ENCODE peak calls at places on chromosomes 4 and X, in five cellular contexts. One of them, this sample, is unnamed.

GRCh38 chrX:123986377-123986776 is 24.9 kb downstream of the STAG2 start:
- DNase-seq in thoracic aorta: no peak
- DNase-seq in esophagus squamous epithelium: no peak
- DNase-seq in SK-N-SH: no peak
- DNase-seq in transverse colon: no peak
- DNase-seq in this sample: no peak

GRCh38 chrX:2665387-2666304 is 25.4 kb upstream of the CD99 start:
- DNase-seq in esophagus squamous epithelium: no peak
- DNase-seq in thoracic aorta: no peak
- DNase-seq in SK-N-SH: no peak
- DNase-seq in transverse colon: no peak
- DNase-seq in this sample: peak; percentile 26

GRCh38 chr4:52588771-52589591 is 70.1 kb downstream of the USP46 start:
- DNase-seq in thoracic aorta: no peak
- DNase-seq in transverse colon: no peak
- DNase-seq in esophagus squamous epithelium: no peak
- DNase-seq in SK-N-SH: no peak
- DNase-seq in this sample: no peak

GRCh38 chr4:13703096-13703495 is 75.6 kb upstream of the BOD1L1 start:
- DNase-seq in SK-N-SH: no peak
- DNase-seq in thoracic aorta: no peak
- DNase-seq in transverse colon: no peak
- DNase-seq in esophagus squamous epithelium: no peak
- DNase-seq in this sample: no peak

GRCh38 chr4:182968917-182969650 is 51.9 kb upstream of the DCTD start:
- DNase-seq in esophagus squamous epithelium: no peak
- DNase-seq in SK-N-SH: no peak
- DNase-seq in thoracic aorta: no peak
- DNase-seq in transverse colon: no peak
- DNase-seq in this sample: no peak

GRCh38 chr4:17502764-17503163 is 9.1 kb downstream of the QDPR start:
- DNase-seq in esophagus squamous epithelium: no peak
- DNase-seq in thoracic aorta: no peak
- DNase-seq in transverse colon: no peak
- DNase-seq in SK-N-SH: no peak
- DNase-seq in this sample: no peak

GRCh38 chrX:103585421-103586313 is at the start of gene TCEAL4:
- DNase-seq in esophagus squamous epithelium: no peak
- DNase-seq in SK-N-SH: peak; percentile 71
- DNase-seq in thoracic aorta: no peak
- DNase-seq in transverse colon: peak; percentile 68
- DNase-seq in this sample: peak; percentile 46

GRCh38 chrX:39705299-39705698 is 392.5 kb downstream of the BCOR start:
- DNase-seq in esophagus squamous epithelium: no peak
- DNase-seq in thoracic aorta: peak; percentile 14
- DNase-seq in SK-N-SH: no peak
- DNase-seq in transverse colon: peak; percentile 58
- DNase-seq in this sample: no peak

GRCh38 chr4:154208424-154208823 is 283.2 kb downstream of the DCHS2 start:
- DNase-seq in transverse colon: no peak
- DNase-seq in esophagus squamous epithelium: no peak
- DNase-seq in SK-N-SH: no peak
- DNase-seq in thoracic aorta: no peak
- DNase-seq in this sample: no peak

GRCh38 chrX:40245411-40246140 is 147.8 kb upstream of the BCOR start:
- DNase-seq in SK-N-SH: no peak
- DNase-seq in transverse colon: no peak
- DNase-seq in thoracic aorta: no peak
- DNase-seq in esophagus squamous epithelium: no peak
- DNase-seq in this sample: no peak

GRCh38 chr4:185112104-185112503 is 31.0 kb upstream of the SLC25A4 start:
- DNase-seq in esophagus squamous epithelium: no peak
- DNase-seq in transverse colon: no peak
- DNase-seq in SK-N-SH: no peak
- DNase-seq in thoracic aorta: peak; percentile 45
- DNase-seq in this sample: no peak

GRCh38 chr4:102640669-102641068 is 120.1 kb downstream of the MANBA start:
- DNase-seq in esophagus squamous epithelium: no peak
- DNase-seq in SK-N-SH: no peak
- DNase-seq in thoracic aorta: no peak
- DNase-seq in transverse colon: no peak
- DNase-seq in this sample: no peak

GRCh38 chr4:43242611-43243010 is 350.1 kb downstream of the GRXCR1 start:
- DNase-seq in transverse colon: no peak
- DNase-seq in thoracic aorta: no peak
- DNase-seq in SK-N-SH: no peak
- DNase-seq in esophagus squamous epithelium: no peak
- DNase-seq in this sample: no peak

GRCh38 chr4:184355111-184355604 is 119.2 kb downstream of the IRF2 start:
- DNase-seq in transverse colon: no peak
- DNase-seq in thoracic aorta: peak; percentile 21
- DNase-seq in esophagus squamous epithelium: peak; percentile 3
- DNase-seq in SK-N-SH: peak; percentile 48
- DNase-seq in this sample: no peak

GRCh38 chr4:104967034-104967401 is 179.7 kb upstream of the TET2 start:
- DNase-seq in SK-N-SH: no peak
- DNase-seq in esophagus squamous epithelium: no peak
- DNase-seq in thoracic aorta: no peak
- DNase-seq in transverse colon: peak; percentile 50
- DNase-seq in this sample: no peak

GRCh38 chrX:132467029-132467428 is 21.8 kb downstream of the MBNL3 start:
- DNase-seq in SK-N-SH: no peak
- DNase-seq in esophagus squamous epithelium: no peak
- DNase-seq in thoracic aorta: no peak
- DNase-seq in transverse colon: no peak
- DNase-seq in this sample: no peak

GRCh38 chr4:163048447-163048846 is 118.2 kb downstream of the NAF1 start:
- DNase-seq in SK-N-SH: peak; percentile 24
- DNase-seq in transverse colon: peak; percentile 13
- DNase-seq in thoracic aorta: no peak
- DNase-seq in esophagus squamous epithelium: no peak
- DNase-seq in this sample: no peak

GRCh38 chr4:145098675-145099037 is 545 bp downstream of the ABCE1 start:
- DNase-seq in thoracic aorta: no peak
- DNase-seq in esophagus squamous epithelium: no peak
- DNase-seq in SK-N-SH: peak; percentile 41
- DNase-seq in transverse colon: peak; percentile 16
- DNase-seq in this sample: no peak

GRCh38 chrX:120015145-120016067 is 62.1 kb downstream of the RHOXF2B start:
- DNase-seq in transverse colon: no peak
- DNase-seq in thoracic aorta: no peak
- DNase-seq in esophagus squamous epithelium: no peak
- DNase-seq in SK-N-SH: no peak
- DNase-seq in this sample: peak; percentile 42

GRCh38 chr4:24321637-24322036 is 262.7 kb downstream of the DHX15 start:
- DNase-seq in SK-N-SH: no peak
- DNase-seq in thoracic aorta: no peak
- DNase-seq in esophagus squamous epithelium: no peak
- DNase-seq in transverse colon: no peak
- DNase-seq in this sample: no peak

GRCh38 chrX:1336331-1337143 is at the start of gene IL3RA:
- DNase-seq in SK-N-SH: no peak
- DNase-seq in thoracic aorta: peak; percentile 15
- DNase-seq in transverse colon: peak; percentile 57
- DNase-seq in esophagus squamous epithelium: no peak
- DNase-seq in this sample: no peak

GRCh38 chr4:183348136-183348535 is 25.9 kb upstream of the CLDN24 start:
- DNase-seq in thoracic aorta: no peak
- DNase-seq in transverse colon: no peak
- DNase-seq in esophagus squamous epithelium: no peak
- DNase-seq in SK-N-SH: no peak
- DNase-seq in this sample: no peak

GRCh38 chrX:42108140-42108503 is 184.8 kb upstream of the CASK start:
- DNase-seq in SK-N-SH: no peak
- DNase-seq in thoracic aorta: no peak
- DNase-seq in transverse colon: no peak
- DNase-seq in esophagus squamous epithelium: no peak
- DNase-seq in this sample: no peak

GRCh38 chr4:30757357-30757756 is 37.2 kb downstream of the PCDH7 start:
- DNase-seq in SK-N-SH: no peak
- DNase-seq in thoracic aorta: no peak
- DNase-seq in esophagus squamous epithelium: no peak
- DNase-seq in transverse colon: no peak
- DNase-seq in this sample: peak; percentile 73

GRCh38 chr4:39157520-39157919 is 24.8 kb upstream of the WDR19 start:
- DNase-seq in transverse colon: no peak
- DNase-seq in SK-N-SH: no peak
- DNase-seq in thoracic aorta: no peak
- DNase-seq in esophagus squamous epithelium: no peak
- DNase-seq in this sample: no peak

GRCh38 chrX:133523094-133523493 is 107.8 kb upstream of the GPC4 start:
- DNase-seq in esophagus squamous epithelium: no peak
- DNase-seq in transverse colon: no peak
- DNase-seq in SK-N-SH: no peak
- DNase-seq in thoracic aorta: no peak
- DNase-seq in this sample: no peak

GRCh38 chrX:40267334-40268118 is 169.8 kb upstream of the BCOR start:
- DNase-seq in SK-N-SH: no peak
- DNase-seq in transverse colon: no peak
- DNase-seq in thoracic aorta: no peak
- DNase-seq in esophagus squamous epithelium: no peak
- DNase-seq in this sample: no peak

DNA sequence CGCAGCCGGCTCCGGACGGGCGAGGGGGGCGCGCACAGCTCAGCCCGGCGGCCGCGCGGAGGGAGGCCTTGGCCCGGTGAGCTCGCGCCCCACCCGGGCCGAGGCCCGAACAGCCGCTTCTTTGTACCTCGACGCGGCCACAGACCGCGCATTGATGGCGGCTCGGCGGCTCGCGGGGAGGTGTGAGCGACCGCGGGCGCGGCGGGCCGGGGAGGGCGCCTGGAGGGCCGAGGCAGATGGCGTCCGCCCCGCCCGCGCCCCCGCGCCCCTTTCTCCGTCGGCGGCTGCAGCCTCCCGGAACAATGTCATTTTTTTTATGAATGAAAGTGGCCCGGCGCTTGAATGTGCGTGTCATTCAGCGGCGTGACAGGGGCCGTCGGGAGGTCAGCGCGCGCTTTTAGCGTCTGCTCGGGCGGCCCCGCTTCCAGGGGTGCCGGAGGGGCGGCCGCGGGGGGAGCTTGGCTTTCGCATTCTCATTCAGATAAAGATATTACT is 1.8 kb downstream of the FGFR3 start:
- DNase-seq in transverse colon: no peak
- DNase-seq in esophagus squamous epithelium: no peak
- DNase-seq in SK-N-SH: peak; percentile 68
- DNase-seq in thoracic aorta: no peak
- DNase-seq in this sample: no peak
- H3K27me3 ChIP-seq in transverse colon: peaks cover 51% of the 10 kb centered on the region
- H3K27me3 ChIP-seq in esophagus squamous epithelium: peaks cover 60% of the 10 kb centered on the region
- H3K27me3 ChIP-seq in SK-N-SH: peaks cover 12% of the 10 kb centered on the region
- H3K27me3 ChIP-seq in thoracic aorta: no peaks in the 10 kb centered on the region
- H3K27me3 ChIP-seq in this sample: no peaks in the 10 kb centered on the region

GRCh38 chr4:77306496-77306895 is 149.5 kb downstream of the CCNG2 start:
- DNase-seq in thoracic aorta: no peak
- DNase-seq in transverse colon: no peak
- DNase-seq in esophagus squamous epithelium: no peak
- DNase-seq in SK-N-SH: no peak
- DNase-seq in this sample: no peak
- H3K27me3 ChIP-seq in thoracic aorta: no peaks in the 10 kb centered on the region
- H3K27me3 ChIP-seq in transverse colon: no peaks in the 10 kb centered on the region
- H3K27me3 ChIP-seq in esophagus squamous epithelium: no peaks in the 10 kb centered on the region
- H3K27me3 ChIP-seq in SK-N-SH: peaks cover 7% of the 10 kb centered on the region
- H3K27me3 ChIP-seq in this sample: no peaks in the 10 kb centered on the region

DNA sequence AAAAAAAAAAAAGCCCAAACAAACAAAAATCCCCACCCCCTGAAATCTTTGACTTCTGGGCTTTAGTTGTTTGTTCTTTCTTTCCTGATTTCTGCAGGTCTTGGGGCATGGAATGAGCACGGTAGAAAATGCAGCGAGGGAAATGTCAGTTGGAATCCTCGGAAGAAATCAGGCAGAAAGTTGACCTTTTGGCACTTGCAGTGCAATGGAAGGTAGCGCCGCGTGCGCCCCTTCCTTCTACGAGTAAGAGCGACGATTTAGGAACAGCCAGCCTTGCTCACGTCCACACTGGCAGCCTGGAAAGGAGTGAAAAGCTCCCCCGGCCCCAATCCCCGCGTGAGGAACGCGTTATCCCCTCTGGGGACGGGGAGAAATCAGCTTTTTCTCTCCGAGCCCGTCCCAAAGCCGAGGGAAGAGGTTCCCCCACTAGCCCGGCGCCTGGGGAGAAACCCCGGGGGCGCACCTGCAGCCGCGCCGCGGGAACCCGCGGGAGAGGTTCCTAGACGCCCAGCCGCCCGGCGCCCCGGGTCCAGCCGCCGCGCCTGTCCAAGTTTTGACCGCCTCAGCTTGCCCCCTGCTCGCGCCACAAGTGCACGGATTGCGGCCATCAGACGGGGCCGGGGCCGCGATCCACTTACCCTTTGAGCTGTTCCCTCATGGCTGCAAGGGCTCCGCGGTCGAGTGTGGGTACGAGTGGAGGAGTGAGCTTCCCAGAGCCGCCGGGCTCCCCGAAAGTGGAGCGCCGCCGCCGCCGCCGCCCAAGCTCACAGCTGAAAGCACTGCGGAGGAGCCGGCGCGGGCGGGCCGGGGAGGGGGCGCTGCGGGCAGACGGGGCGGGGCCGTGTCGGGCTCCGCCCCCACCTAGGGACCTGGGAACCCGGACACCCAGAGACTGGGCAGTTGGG is 194.6 kb upstream of the FTHL17 start:
- DNase-seq in thoracic aorta: no peak
- DNase-seq in esophagus squamous epithelium: no peak
- DNase-seq in SK-N-SH: peak; percentile 79
- DNase-seq in transverse colon: peak; percentile 59
- DNase-seq in this sample: peak; percentile 47
- H3K27me3 ChIP-seq in thoracic aorta: no peaks in the 10 kb centered on the region
- H3K27me3 ChIP-seq in esophagus squamous epithelium: no peaks in the 10 kb centered on the region
- H3K27me3 ChIP-seq in SK-N-SH: no peaks in the 10 kb centered on the region
- H3K27me3 ChIP-seq in transverse colon: no peaks in the 10 kb centered on the region
- H3K27me3 ChIP-seq in this sample: no peaks in the 10 kb centered on the region

GRCh38 chr4:8019396-8020365 is 80.0 kb upstream of the AFAP1 start:
- DNase-seq in thoracic aorta: no peak
- DNase-seq in esophagus squamous epithelium: peak; percentile 10
- DNase-seq in SK-N-SH: peak; percentile 64
- DNase-seq in transverse colon: peak; percentile 80
- DNase-seq in this sample: no peak

GRCh38 chr4:8024073-8024786 is 84.6 kb upstream of the AFAP1 start:
- DNase-seq in esophagus squamous epithelium: no peak
- DNase-seq in transverse colon: no peak
- DNase-seq in SK-N-SH: no peak
- DNase-seq in thoracic aorta: no peak
- DNase-seq in this sample: no peak

GRCh38 chr4:8023696-8024033 is 84.0 kb upstream of the AFAP1 start:
- DNase-seq in SK-N-SH: no peak
- DNase-seq in transverse colon: no peak
- DNase-seq in thoracic aorta: no peak
- DNase-seq in esophagus squamous epithelium: no peak
- DNase-seq in this sample: no peak

GRCh38 chr4:8022767-8023695 is 83.4 kb upstream of the AFAP1 start:
- DNase-seq in SK-N-SH: no peak
- DNase-seq in transverse colon: no peak
- DNase-seq in esophagus squamous epithelium: no peak
- DNase-seq in thoracic aorta: no peak
- DNase-seq in this sample: no peak

DNA sequence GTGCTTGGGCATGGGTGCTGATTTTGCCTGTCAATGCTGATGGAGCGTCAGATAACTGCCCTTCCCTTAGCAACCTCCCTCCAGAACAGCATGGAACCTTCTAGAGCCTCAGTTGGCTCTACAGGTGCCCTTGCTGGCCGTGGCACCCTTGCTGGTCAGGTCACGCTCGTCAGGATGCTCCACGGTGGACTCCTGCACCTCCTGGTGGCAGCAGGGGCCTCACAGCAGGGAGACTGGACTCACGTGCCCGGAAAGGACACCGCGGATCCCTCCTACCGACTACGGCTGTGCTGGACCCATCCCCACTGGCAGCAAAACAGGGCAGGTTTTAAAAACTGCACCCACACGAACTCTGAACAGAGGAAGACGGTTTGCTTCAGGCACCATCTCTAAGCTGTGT is 82.1 kb upstream of the AFAP1 start:
- DNase-seq in thoracic aorta: no peak
- DNase-seq in transverse colon: no peak
- DNase-seq in SK-N-SH: peak; percentile 54
- DNase-seq in esophagus squamous epithelium: no peak
- DNase-seq in this sample: peak; percentile 24
- H3K27me3 ChIP-seq in thoracic aorta: no peaks in the 10 kb centered on the region
- H3K27me3 ChIP-seq in transverse colon: no peaks in the 10 kb centered on the region
- H3K27me3 ChIP-seq in SK-N-SH: peaks cover 33% of the 10 kb centered on the region
- H3K27me3 ChIP-seq in esophagus squamous epithelium: no peaks in the 10 kb centered on the region
- H3K27me3 ChIP-seq in this sample: no peaks in the 10 kb centered on the region

This sample was measured in Caco-2.